ENCODE peak calls at places on chromosomes 13 and 19, in six cellular contexts. Q is naive B cell; B is RPMI8226; K is endothelial cell; A is activated CD4-positive, alpha-beta T cell treated with anti-CD3 and anti-CD28 coated beads, Interleukin-2, amount 50 U/mL, for 24 hours; I is type B pancreatic cell. G is an unnamed sample.
A peak's percentile ranks its signal among the peaks of the same experiment; 100 is the strongest.

GRCh38 chr13:43261018-43261417 is 237.6 kb downstream of the DNAJC15 start:
- DNase-seq in Q (no peak), B (no peak), K (no peak), A (no peak), I (no peak), G (no peak)

GRCh38 chr19:17724655-17725054 is 5.4 kb downstream of the MAP1S start:
- DNase-seq in Q (no peak), B (no peak), K (no peak), A (no peak), I (no peak), G (no peak)

GRCh38 chr19:13958043-13958442 is 5.7 kb downstream of the DCAF15 start:
- DNase-seq in Q (no peak), B (no peak), K (no peak), A (no peak), I (no peak), G (no peak)

GRCh38 chr19:48636859-48637448 is at the start of gene DBP:
- DNase-seq in Q (no peak), B (peak; percentile 56), K (no peak), A (no peak), I (no peak), G (peak; percentile 66)

GRCh38 chr13:110415669-110416068 is 108.6 kb downstream of the COL4A2 start:
- DNase-seq in Q (no peak), B (no peak), K (no peak), A (no peak), I (no peak), G (no peak)

GRCh38 chr13:24381539-24382265 is 72.3 kb downstream of the C1QTNF9 start:
- DNase-seq in Q (no peak), B (no peak), K (no peak), A (no peak), I (no peak), G (no peak)

GRCh38 chr19:43470288-43470687 is 4.9 kb upstream of the LYPD3 start:
- DNase-seq in Q (no peak), B (no peak), K (no peak), A (peak; percentile 6), I (no peak), G (no peak)

GRCh38 chr19:6632002-6632621 is 37.8 kb downstream of the TNFSF14 start:
- DNase-seq in Q (peak; percentile 77), B (peak; percentile 84), K (peak; percentile 67), A (peak; percentile 54), I (no peak), G (peak; percentile 29)

GRCh38 chr19:38769635-38770211 is 3.6 kb downstream of the LGALS7 start:
- DNase-seq in Q (peak; percentile 95), B (peak; percentile 43), K (peak; percentile 87), A (peak; percentile 77), I (peak; percentile 78), G (peak; percentile 10)

GRCh38 chr19:7340959-7341837 is 7.5 kb upstream of the ARHGEF18 start:
- DNase-seq in Q (peak; percentile 83), B (peak; percentile 86), K (peak; percentile 94), A (peak; percentile 89), I (peak; percentile 92), G (peak; percentile 78)

GRCh38 chr19:17686027-17686511 is 2.1 kb downstream of the UNC13A start:
- DNase-seq in Q (no peak), B (no peak), K (no peak), A (no peak), I (no peak), G (no peak)

GRCh38 chr19:18321729-18322091 is 1.2 kb downstream of the LSM4 start:
- DNase-seq in Q (no peak), B (no peak), K (no peak), A (no peak), I (no peak), G (no peak)

GRCh38 chr19:32373614-32374295 is 28.3 kb downstream of the ZNF507 start:
- DNase-seq in Q (no peak), B (no peak), K (no peak), A (no peak), I (no peak), G (peak; percentile 37)

GRCh38 chr19:46840157-46840942 is 10.3 kb downstream of the AP2S1 start:
- DNase-seq in Q (peak; percentile 47), B (peak; percentile 52), K (peak; percentile 49), A (no peak), I (no peak), G (peak; percentile 24)

GRCh38 chr19:44740351-44740824 is 8.1 kb upstream of the BCL3 start:
- DNase-seq in Q (no peak), B (no peak), K (no peak), A (no peak), I (no peak), G (no peak)

GRCh38 chr13:64278493-64278892 is 2862.8 kb upstream of the PCDH20 start:
- DNase-seq in Q (no peak), B (no peak), K (no peak), A (no peak), I (no peak), G (no peak)

GRCh38 chr13:50616101-50616500 is 227.4 kb downstream of the DLEU7 start:
- DNase-seq in Q (no peak), B (no peak), K (no peak), A (no peak), I (no peak), G (no peak)

GRCh38 chr19:1875646-1876493 is 9.4 kb downstream of the ABHD17A start:
- DNase-seq in Q (peak; percentile 87), B (peak; percentile 96), K (peak; percentile 91), A (peak; percentile 71), I (peak; percentile 90), G (peak; percentile 89)

GRCh38 chr19:51971624-51972023 is 15.0 kb downstream of the ZNF350 start:
- DNase-seq in Q (no peak), B (peak; percentile 14), K (no peak), A (no peak), I (no peak), G (no peak)

GRCh38 chr13:104085611-104086010 is 1019.4 kb upstream of the SLC10A2 start:
- DNase-seq in Q (no peak), B (no peak), K (no peak), A (no peak), I (no peak), G (no peak)

GRCh38 chr19:17766543-17767131 is 15.4 kb downstream of the FCHO1 start:
- DNase-seq in Q (peak; percentile 55), B (no peak), K (peak; percentile 92), A (no peak), I (peak; percentile 84), G (peak; percentile 64)

GRCh38 chr19:42286349-42287016 is 15.4 kb upstream of the PRR19 start:
- DNase-seq in Q (no peak), B (no peak), K (no peak), A (no peak), I (no peak), G (peak; percentile 48)

GRCh38 chr13:32783067-32783466 is 196.8 kb downstream of the PDS5B start:
- DNase-seq in Q (no peak), B (no peak), K (no peak), A (no peak), I (no peak), G (no peak)

GRCh38 chr13:46773556-46773955 is 23.4 kb downstream of the ESD start:
- DNase-seq in Q (no peak), B (no peak), K (no peak), A (no peak), I (no peak), G (no peak)

GRCh38 chr13:83499286-83499685 is 383.0 kb downstream of the SLITRK1 start:
- DNase-seq in Q (no peak), B (no peak), K (no peak), A (no peak), I (no peak), G (no peak)

GRCh38 chr13:105587786-105588185 is 947.7 kb downstream of the EFNB2 start:
- DNase-seq in Q (no peak), B (no peak), K (no peak), A (no peak), I (no peak), G (no peak)

GRCh38 chr13:52838433-52839107 is 9.9 kb downstream of the PCDH8 start:
- DNase-seq in Q (no peak), B (no peak), K (no peak), A (no peak), I (no peak), G (no peak)

GRCh38 chr13:76707360-76707759 is 178.8 kb downstream of the KCTD12 start:
- DNase-seq in Q (no peak), B (no peak), K (no peak), A (no peak), I (no peak), G (no peak)

GRCh38 chr13:46521921-46522691 is 30.9 kb upstream of the LRCH1 start:
- DNase-seq in Q (no peak), B (no peak), K (no peak), A (no peak), I (no peak), G (no peak)

GRCh38 chr19:35801828-35802227 is 10.8 kb downstream of the PRODH2 start:
- DNase-seq in Q (no peak), B (no peak), K (no peak), A (no peak), I (no peak), G (no peak)

GRCh38 chr19:38710928-38711725 is 33.1 kb downstream of the CAPN12 start:
- DNase-seq in Q (no peak), B (no peak), K (no peak), A (no peak), I (no peak), G (no peak)

GRCh38 chr19:38913958-38914357 is 2.0 kb upstream of the CCER2 start:
- DNase-seq in Q (no peak), B (no peak), K (no peak), A (no peak), I (no peak), G (no peak)